ENCODE peak calls at places on chromosomes 11 and 22, in six cellular contexts. One of them, this sample, is unnamed.

GRCh38 chr11:130644187-130644586 is 195.7 kb downstream of the ADAMTS15 start:
- DNase-seq in EL: no peak
- DNase-seq in body of pancreas: no peak
- DNase-seq in memory B cell: no peak
- DNase-seq in brain microvascular endothelial cell: no peak
- DNase-seq in nucleus accumbens: no peak
- DNase-seq in this sample: no peak

GRCh38 chr22:40609216-40609615 is 27.3 kb downstream of the MRTFA start:
- DNase-seq in EL: no peak
- DNase-seq in body of pancreas: no peak
- DNase-seq in memory B cell: no peak
- DNase-seq in brain microvascular endothelial cell: no peak
- DNase-seq in nucleus accumbens: no peak
- DNase-seq in this sample: no peak

GRCh38 chr22:29580200-29580810 is 608 bp downstream of the NIPSNAP1 start:
- DNase-seq in EL: no peak
- DNase-seq in body of pancreas: peak; percentile 17
- DNase-seq in memory B cell: peak; percentile 31
- DNase-seq in brain microvascular endothelial cell: no peak
- DNase-seq in nucleus accumbens: no peak
- DNase-seq in this sample: no peak

GRCh38 chr11:1988667-1989317 is 8.8 kb downstream of the H19 start:
- DNase-seq in EL: no peak
- DNase-seq in body of pancreas: peak; percentile 3
- DNase-seq in memory B cell: no peak
- DNase-seq in brain microvascular endothelial cell: no peak
- DNase-seq in nucleus accumbens: no peak
- DNase-seq in this sample: no peak

GRCh38 chr11:122505304-122506006 is 150.1 kb upstream of the UBASH3B start:
- DNase-seq in EL: peak; percentile 88
- DNase-seq in body of pancreas: peak; percentile 84
- DNase-seq in memory B cell: peak; percentile 18
- DNase-seq in brain microvascular endothelial cell: peak; percentile 88
- DNase-seq in nucleus accumbens: peak; percentile 12
- DNase-seq in this sample: peak; percentile 97

GRCh38 chr11:13355191-13355590 is 77.6 kb downstream of the BMAL1 start:
- DNase-seq in EL: no peak
- DNase-seq in body of pancreas: no peak
- DNase-seq in memory B cell: no peak
- DNase-seq in brain microvascular endothelial cell: no peak
- DNase-seq in nucleus accumbens: no peak
- DNase-seq in this sample: no peak

GRCh38 chr11:69140635-69141034 is 15.1 kb upstream of the SMIM38 start:
- DNase-seq in EL: no peak
- DNase-seq in body of pancreas: no peak
- DNase-seq in memory B cell: no peak
- DNase-seq in brain microvascular endothelial cell: no peak
- DNase-seq in nucleus accumbens: no peak
- DNase-seq in this sample: peak; percentile 33

GRCh38 chr11:94767292-94767690 is 865 bp upstream of the AMOTL1 start:
- DNase-seq in EL: no peak
- DNase-seq in body of pancreas: no peak
- DNase-seq in memory B cell: no peak
- DNase-seq in brain microvascular endothelial cell: no peak
- DNase-seq in nucleus accumbens: no peak
- DNase-seq in this sample: no peak

GRCh38 chr22:48492371-48493320 is 1335.0 kb downstream of the BRD1 start:
- DNase-seq in EL: peak; percentile 63
- DNase-seq in body of pancreas: peak; percentile 73
- DNase-seq in memory B cell: peak; percentile 35
- DNase-seq in brain microvascular endothelial cell: peak; percentile 79
- DNase-seq in nucleus accumbens: no peak
- DNase-seq in this sample: peak; percentile 61

GRCh38 chr11:6618117-6619020 is 853 bp downstream of the TPP1 start:
- DNase-seq in EL: peak; percentile 72
- DNase-seq in body of pancreas: peak; percentile 57
- DNase-seq in memory B cell: peak; percentile 42
- DNase-seq in brain microvascular endothelial cell: peak; percentile 80
- DNase-seq in nucleus accumbens: no peak
- DNase-seq in this sample: no peak

GRCh38 chr22:48443680-48444079 is 1384.0 kb downstream of the BRD1 start:
- DNase-seq in EL: no peak
- DNase-seq in body of pancreas: no peak
- DNase-seq in memory B cell: no peak
- DNase-seq in brain microvascular endothelial cell: no peak
- DNase-seq in nucleus accumbens: no peak
- DNase-seq in this sample: no peak

GRCh38 chr11:128889657-128890213 is 1.4 kb upstream of the KCNJ5 start:
- DNase-seq in EL: no peak
- DNase-seq in body of pancreas: no peak
- DNase-seq in memory B cell: no peak
- DNase-seq in brain microvascular endothelial cell: no peak
- DNase-seq in nucleus accumbens: no peak
- DNase-seq in this sample: no peak

GRCh38 chr22:11598492-11599440 is 3929.2 kb upstream of the OR11H1 start:
- DNase-seq in EL: no peak
- DNase-seq in body of pancreas: no peak
- DNase-seq in memory B cell: no peak
- DNase-seq in brain microvascular endothelial cell: no peak
- DNase-seq in nucleus accumbens: no peak
- DNase-seq in this sample: no peak

GRCh38 chr22:19831016-19831415 is 23.7 kb downstream of the GNB1L start:
- DNase-seq in EL: no peak
- DNase-seq in body of pancreas: no peak
- DNase-seq in memory B cell: no peak
- DNase-seq in brain microvascular endothelial cell: no peak
- DNase-seq in nucleus accumbens: no peak
- DNase-seq in this sample: no peak

GRCh38 chr11:11988099-11988651 is 20.3 kb downstream of the DKK3 start:
- DNase-seq in EL: peak; percentile 86
- DNase-seq in body of pancreas: no peak
- DNase-seq in memory B cell: no peak
- DNase-seq in brain microvascular endothelial cell: peak; percentile 72
- DNase-seq in nucleus accumbens: no peak
- DNase-seq in this sample: no peak

GRCh38 chr11:18749681-18750319 is 23.8 kb upstream of the IGSF22 start:
- DNase-seq in EL: peak; percentile 82
- DNase-seq in body of pancreas: no peak
- DNase-seq in memory B cell: no peak
- DNase-seq in brain microvascular endothelial cell: peak; percentile 62
- DNase-seq in nucleus accumbens: peak; percentile 25
- DNase-seq in this sample: peak; percentile 70

GRCh38 chr22:43257549-43257948 is 70.6 kb upstream of the TTLL12 start:
- DNase-seq in EL: no peak
- DNase-seq in body of pancreas: no peak
- DNase-seq in memory B cell: no peak
- DNase-seq in brain microvascular endothelial cell: no peak
- DNase-seq in nucleus accumbens: no peak
- DNase-seq in this sample: no peak

GRCh38 chr11:63362196-63362829 is 7.3 kb upstream of the SLC22A9 start:
- DNase-seq in EL: no peak
- DNase-seq in body of pancreas: no peak
- DNase-seq in memory B cell: no peak
- DNase-seq in brain microvascular endothelial cell: no peak
- DNase-seq in nucleus accumbens: no peak
- DNase-seq in this sample: no peak

GRCh38 chr22:40426671-40427070 is 56.3 kb downstream of the SGSM3 start:
- DNase-seq in EL: no peak
- DNase-seq in body of pancreas: peak; percentile 55
- DNase-seq in memory B cell: no peak
- DNase-seq in brain microvascular endothelial cell: no peak
- DNase-seq in nucleus accumbens: peak; percentile 56
- DNase-seq in this sample: peak; percentile 94

GRCh38 chr11:19374189-19374588 is 133.4 kb upstream of the E2F8 start:
- DNase-seq in EL: peak; percentile 98
- DNase-seq in body of pancreas: no peak
- DNase-seq in memory B cell: no peak
- DNase-seq in brain microvascular endothelial cell: peak; percentile 90
- DNase-seq in nucleus accumbens: no peak
- DNase-seq in this sample: no peak

GRCh38 chr22:32475428-32476010 is 908 bp downstream of the FBXO7 start:
- DNase-seq in EL: peak; percentile 56
- DNase-seq in body of pancreas: peak; percentile 32
- DNase-seq in memory B cell: peak; percentile 19
- DNase-seq in brain microvascular endothelial cell: no peak
- DNase-seq in nucleus accumbens: no peak
- DNase-seq in this sample: peak; percentile 39

This sample was measured in posterior cingulate gyrus.